ENCODE peak calls at places on chromosomes 2 and 18, in ten cellular contexts. One of them, this sample, is unnamed.

GRCh38 chr18:8752329-8752728 is 47.0 kb downstream of the MTCL1 start:
- DNase-seq in AG08396: no peak
- DNase-seq in Kasumi-1: no peak
- DNase-seq in colonic mucosa: no peak
- DNase-seq in C1 segment of cervical spinal cord: no peak
- DNase-seq in Right ventricle myocardium superior: no peak
- DNase-seq in lung microvascular endothelial cell: no peak
- DNase-seq in adipocyte: peak
- DNase-seq in upper lobe of right lung: no peak
- DNase-seq in CMK: no peak
- DNase-seq in this sample: peak

GRCh38 chr2:120509991-120510735 is 164.2 kb downstream of the INHBB start:
- DNase-seq in lung microvascular endothelial cell: no peak
- DNase-seq in colonic mucosa: no peak
- DNase-seq in upper lobe of right lung: no peak
- DNase-seq in C1 segment of cervical spinal cord: no peak
- DNase-seq in Kasumi-1: no peak
- DNase-seq in Right ventricle myocardium superior: no peak
- DNase-seq in CMK: no peak
- DNase-seq in AG08396: no peak
- DNase-seq in adipocyte: no peak
- DNase-seq in this sample: no peak

GRCh38 chr2:1590611-1591460 is 153.5 kb downstream of the PXDN start:
- DNase-seq in Right ventricle myocardium superior: peak
- DNase-seq in C1 segment of cervical spinal cord: no peak
- DNase-seq in CMK: no peak
- DNase-seq in lung microvascular endothelial cell: peak
- DNase-seq in colonic mucosa: no peak
- DNase-seq in AG08396: no peak
- DNase-seq in upper lobe of right lung: peak
- DNase-seq in adipocyte: no peak
- DNase-seq in Kasumi-1: no peak
- DNase-seq in this sample: no peak

GRCh38 chr18:3596324-3597158 is 146.6 kb downstream of the TGIF1 start:
- DNase-seq in colonic mucosa: peak
- DNase-seq in C1 segment of cervical spinal cord: no peak
- DNase-seq in AG08396: no peak
- DNase-seq in CMK: no peak
- DNase-seq in lung microvascular endothelial cell: peak
- DNase-seq in adipocyte: no peak
- DNase-seq in Kasumi-1: peak
- DNase-seq in Right ventricle myocardium superior: peak
- DNase-seq in upper lobe of right lung: peak
- DNase-seq in this sample: peak

GRCh38 chr2:120367649-120368048 is 21.7 kb downstream of the INHBB start:
- DNase-seq in C1 segment of cervical spinal cord: no peak
- DNase-seq in Kasumi-1: no peak
- DNase-seq in upper lobe of right lung: no peak
- DNase-seq in CMK: no peak
- DNase-seq in colonic mucosa: no peak
- DNase-seq in AG08396: no peak
- DNase-seq in Right ventricle myocardium superior: no peak
- DNase-seq in adipocyte: peak
- DNase-seq in lung microvascular endothelial cell: peak
- DNase-seq in this sample: no peak

GRCh38 chr18:48328473-48329205 is 80.5 kb downstream of the ZBTB7C start:
- DNase-seq in CMK: no peak
- DNase-seq in AG08396: no peak
- DNase-seq in adipocyte: peak
- DNase-seq in C1 segment of cervical spinal cord: no peak
- DNase-seq in colonic mucosa: no peak
- DNase-seq in Kasumi-1: no peak
- DNase-seq in Right ventricle myocardium superior: no peak
- DNase-seq in lung microvascular endothelial cell: no peak
- DNase-seq in upper lobe of right lung: no peak
- DNase-seq in this sample: peak

GRCh38 chr2:59021786-59022185 is 780.7 kb upstream of the FANCL start:
- DNase-seq in CMK: no peak
- DNase-seq in adipocyte: no peak
- DNase-seq in colonic mucosa: no peak
- DNase-seq in C1 segment of cervical spinal cord: no peak
- DNase-seq in upper lobe of right lung: no peak
- DNase-seq in AG08396: no peak
- DNase-seq in Right ventricle myocardium superior: no peak
- DNase-seq in Kasumi-1: no peak
- DNase-seq in lung microvascular endothelial cell: no peak
- DNase-seq in this sample: no peak

GRCh38 chr2:205387350-205388045 is 294.8 kb upstream of the NRP2 start:
- DNase-seq in Right ventricle myocardium superior: no peak
- DNase-seq in CMK: no peak
- DNase-seq in adipocyte: no peak
- DNase-seq in C1 segment of cervical spinal cord: no peak
- DNase-seq in Kasumi-1: no peak
- DNase-seq in AG08396: no peak
- DNase-seq in lung microvascular endothelial cell: no peak
- DNase-seq in upper lobe of right lung: no peak
- DNase-seq in colonic mucosa: no peak
- DNase-seq in this sample: no peak

GRCh38 chr2:100291152-100291970 is 30.9 kb downstream of the LONRF2 start:
- DNase-seq in Right ventricle myocardium superior: peak
- DNase-seq in Kasumi-1: peak
- DNase-seq in C1 segment of cervical spinal cord: no peak
- DNase-seq in AG08396: peak
- DNase-seq in lung microvascular endothelial cell: no peak
- DNase-seq in adipocyte: peak
- DNase-seq in colonic mucosa: no peak
- DNase-seq in upper lobe of right lung: peak
- DNase-seq in CMK: peak
- DNase-seq in this sample: peak

GRCh38 chr2:42953216-42953615 is 160.8 kb upstream of the HAAO start:
- DNase-seq in upper lobe of right lung: no peak
- DNase-seq in colonic mucosa: no peak
- DNase-seq in AG08396: no peak
- DNase-seq in Kasumi-1: no peak
- DNase-seq in adipocyte: no peak
- DNase-seq in C1 segment of cervical spinal cord: no peak
- DNase-seq in CMK: no peak
- DNase-seq in lung microvascular endothelial cell: no peak
- DNase-seq in Right ventricle myocardium superior: no peak
- DNase-seq in this sample: no peak

GRCh38 chr2:200770847-200771246 is 40.9 kb upstream of the BZW1 start:
- DNase-seq in colonic mucosa: no peak
- DNase-seq in Kasumi-1: no peak
- DNase-seq in lung microvascular endothelial cell: no peak
- DNase-seq in upper lobe of right lung: no peak
- DNase-seq in adipocyte: no peak
- DNase-seq in CMK: no peak
- DNase-seq in Right ventricle myocardium superior: no peak
- DNase-seq in AG08396: no peak
- DNase-seq in C1 segment of cervical spinal cord: no peak
- DNase-seq in this sample: no peak

GRCh38 chr2:145623136-145623535 is 1103.2 kb upstream of the ZEB2 start:
- DNase-seq in adipocyte: peak
- DNase-seq in C1 segment of cervical spinal cord: no peak
- DNase-seq in colonic mucosa: no peak
- DNase-seq in CMK: no peak
- DNase-seq in lung microvascular endothelial cell: no peak
- DNase-seq in upper lobe of right lung: no peak
- DNase-seq in Kasumi-1: no peak
- DNase-seq in AG08396: peak
- DNase-seq in Right ventricle myocardium superior: no peak
- DNase-seq in this sample: peak

GRCh38 chr2:219168932-219169331 is 897 bp downstream of the SLC23A3 start:
- DNase-seq in upper lobe of right lung: no peak
- DNase-seq in C1 segment of cervical spinal cord: no peak
- DNase-seq in AG08396: no peak
- DNase-seq in Right ventricle myocardium superior: no peak
- DNase-seq in lung microvascular endothelial cell: no peak
- DNase-seq in adipocyte: no peak
- DNase-seq in CMK: no peak
- DNase-seq in Kasumi-1: no peak
- DNase-seq in colonic mucosa: no peak
- DNase-seq in this sample: no peak

GRCh38 chr2:68287580-68288441 is 31.9 kb downstream of the CNRIP1 start:
- DNase-seq in upper lobe of right lung: no peak
- DNase-seq in colonic mucosa: peak
- DNase-seq in adipocyte: peak
- DNase-seq in Kasumi-1: peak
- DNase-seq in lung microvascular endothelial cell: no peak
- DNase-seq in AG08396: peak
- DNase-seq in CMK: no peak
- DNase-seq in Right ventricle myocardium superior: peak
- DNase-seq in C1 segment of cervical spinal cord: no peak
- DNase-seq in this sample: peak

GRCh38 chr2:67571785-67572718 is 174.9 kb downstream of the ETAA1 start:
- DNase-seq in C1 segment of cervical spinal cord: no peak
- DNase-seq in adipocyte: no peak
- DNase-seq in lung microvascular endothelial cell: peak
- DNase-seq in AG08396: peak
- DNase-seq in Right ventricle myocardium superior: no peak
- DNase-seq in colonic mucosa: no peak
- DNase-seq in Kasumi-1: no peak
- DNase-seq in upper lobe of right lung: no peak
- DNase-seq in CMK: no peak
- DNase-seq in this sample: no peak

GRCh38 chr2:30226144-30227032 is 4.9 kb upstream of the LBH start:
- DNase-seq in Right ventricle myocardium superior: no peak
- DNase-seq in adipocyte: peak
- DNase-seq in C1 segment of cervical spinal cord: no peak
- DNase-seq in lung microvascular endothelial cell: no peak
- DNase-seq in colonic mucosa: no peak
- DNase-seq in CMK: no peak
- DNase-seq in upper lobe of right lung: no peak
- DNase-seq in Kasumi-1: no peak
- DNase-seq in AG08396: no peak
- DNase-seq in this sample: peak

GRCh38 chr18:79805211-79805862 is 7.6 kb downstream of the KCNG2 start:
- DNase-seq in Kasumi-1: no peak
- DNase-seq in Right ventricle myocardium superior: no peak
- DNase-seq in C1 segment of cervical spinal cord: no peak
- DNase-seq in CMK: no peak
- DNase-seq in lung microvascular endothelial cell: no peak
- DNase-seq in adipocyte: no peak
- DNase-seq in colonic mucosa: no peak
- DNase-seq in AG08396: no peak
- DNase-seq in upper lobe of right lung: peak
- DNase-seq in this sample: no peak

GRCh38 chr2:126770466-126770865 is 114.5 kb downstream of the GYPC start:
- DNase-seq in AG08396: no peak
- DNase-seq in adipocyte: no peak
- DNase-seq in Kasumi-1: no peak
- DNase-seq in C1 segment of cervical spinal cord: no peak
- DNase-seq in colonic mucosa: no peak
- DNase-seq in CMK: no peak
- DNase-seq in upper lobe of right lung: peak
- DNase-seq in Right ventricle myocardium superior: no peak
- DNase-seq in lung microvascular endothelial cell: no peak
- DNase-seq in this sample: no peak

GRCh38 chr2:176091329-176092258 is 927 bp upstream of the HOXD13 start:
- DNase-seq in CMK: no peak
- DNase-seq in upper lobe of right lung: no peak
- DNase-seq in colonic mucosa: no peak
- DNase-seq in C1 segment of cervical spinal cord: no peak
- DNase-seq in Right ventricle myocardium superior: no peak
- DNase-seq in adipocyte: no peak
- DNase-seq in lung microvascular endothelial cell: no peak
- DNase-seq in Kasumi-1: no peak
- DNase-seq in AG08396: no peak
- DNase-seq in this sample: no peak